ENCODE peak calls at places on chromosomes 5 and 9, in four cellular contexts. One of them, this sample, is unnamed.

GRCh38 chr5:33631139-33631538 is 190.4 kb downstream of the TARS1 start:
- DNase-seq in HL-60: no peak
- DNase-seq in AG09309: no peak
- DNase-seq in activated CD4-positive, alpha-beta T cell treated with anti-CD3 and anti-CD28 coated beads, Interleukin-2, amount 10 ng/mL, durations not matched to agents 7 days and 5 days: no peak
- DNase-seq in this sample: no peak

GRCh38 chr9:21491742-21492141 is 9.6 kb upstream of the IFNE start:
- DNase-seq in HL-60: no peak
- DNase-seq in AG09309: no peak
- DNase-seq in activated CD4-positive, alpha-beta T cell treated with anti-CD3 and anti-CD28 coated beads, Interleukin-2, amount 10 ng/mL, durations not matched to agents 7 days and 5 days: no peak
- DNase-seq in this sample: no peak

GRCh38 chr9:28668158-28668557 is 1094.9 kb upstream of the C9orf72 start:
- DNase-seq in HL-60: no peak
- DNase-seq in AG09309: no peak
- DNase-seq in activated CD4-positive, alpha-beta T cell treated with anti-CD3 and anti-CD28 coated beads, Interleukin-2, amount 10 ng/mL, durations not matched to agents 7 days and 5 days: no peak
- DNase-seq in this sample: no peak

GRCh38 chr9:131522257-131523085 is 8.6 kb downstream of the UCK1 start:
- DNase-seq in HL-60: no peak
- DNase-seq in AG09309: no peak
- DNase-seq in activated CD4-positive, alpha-beta T cell treated with anti-CD3 and anti-CD28 coated beads, Interleukin-2, amount 10 ng/mL, durations not matched to agents 7 days and 5 days: no peak
- DNase-seq in this sample: no peak

GRCh38 chr5:53601570-53601969 is 41.1 kb downstream of the NDUFS4 start:
- DNase-seq in HL-60: no peak
- DNase-seq in AG09309: no peak
- DNase-seq in activated CD4-positive, alpha-beta T cell treated with anti-CD3 and anti-CD28 coated beads, Interleukin-2, amount 10 ng/mL, durations not matched to agents 7 days and 5 days: no peak
- DNase-seq in this sample: peak; percentile 84

GRCh38 chr5:134874831-134875655 is 872 bp downstream of the TXNDC15 start:
- DNase-seq in HL-60: peak; percentile 3
- DNase-seq in AG09309: peak; percentile 79
- DNase-seq in activated CD4-positive, alpha-beta T cell treated with anti-CD3 and anti-CD28 coated beads, Interleukin-2, amount 10 ng/mL, durations not matched to agents 7 days and 5 days: peak; percentile 40
- DNase-seq in this sample: peak; percentile 83

GRCh38 chr5:58117491-58117890 is 342.4 kb downstream of the PLK2 start:
- DNase-seq in HL-60: no peak
- DNase-seq in AG09309: no peak
- DNase-seq in activated CD4-positive, alpha-beta T cell treated with anti-CD3 and anti-CD28 coated beads, Interleukin-2, amount 10 ng/mL, durations not matched to agents 7 days and 5 days: no peak
- DNase-seq in this sample: no peak

GRCh38 chr9:35658894-35659220 is 765 bp downstream of the CCDC107 start:
- DNase-seq in HL-60: no peak
- DNase-seq in AG09309: no peak
- DNase-seq in activated CD4-positive, alpha-beta T cell treated with anti-CD3 and anti-CD28 coated beads, Interleukin-2, amount 10 ng/mL, durations not matched to agents 7 days and 5 days: no peak
- DNase-seq in this sample: peak; percentile 81

GRCh38 chr9:96874947-96875459 is 20.7 kb upstream of the ZNF782 start:
- DNase-seq in HL-60: no peak
- DNase-seq in AG09309: no peak
- DNase-seq in activated CD4-positive, alpha-beta T cell treated with anti-CD3 and anti-CD28 coated beads, Interleukin-2, amount 10 ng/mL, durations not matched to agents 7 days and 5 days: peak; percentile 24
- DNase-seq in this sample: peak; percentile 71

GRCh38 chr9:35136866-35137265 is 21.2 kb upstream of the ATOSB start:
- DNase-seq in HL-60: no peak
- DNase-seq in AG09309: no peak
- DNase-seq in activated CD4-positive, alpha-beta T cell treated with anti-CD3 and anti-CD28 coated beads, Interleukin-2, amount 10 ng/mL, durations not matched to agents 7 days and 5 days: no peak
- DNase-seq in this sample: no peak

GRCh38 chr5:139243425-139243965 is 45.3 kb upstream of the SIL1 start:
- DNase-seq in HL-60: no peak
- DNase-seq in AG09309: no peak
- DNase-seq in activated CD4-positive, alpha-beta T cell treated with anti-CD3 and anti-CD28 coated beads, Interleukin-2, amount 10 ng/mL, durations not matched to agents 7 days and 5 days: no peak
- DNase-seq in this sample: no peak

GRCh38 chr5:180647465-180647864 is 1.9 kb downstream of the FLT4 start:
- DNase-seq in HL-60: no peak
- DNase-seq in AG09309: no peak
- DNase-seq in activated CD4-positive, alpha-beta T cell treated with anti-CD3 and anti-CD28 coated beads, Interleukin-2, amount 10 ng/mL, durations not matched to agents 7 days and 5 days: no peak
- DNase-seq in this sample: no peak

GRCh38 chr9:109158656-109159055 is 8.4 kb downstream of the FRRS1L start:
- DNase-seq in HL-60: no peak
- DNase-seq in AG09309: no peak
- DNase-seq in activated CD4-positive, alpha-beta T cell treated with anti-CD3 and anti-CD28 coated beads, Interleukin-2, amount 10 ng/mL, durations not matched to agents 7 days and 5 days: no peak
- DNase-seq in this sample: no peak

GRCh38 chr5:139105621-139106071 is 92.5 kb downstream of the SIL1 start:
- DNase-seq in HL-60: no peak
- DNase-seq in AG09309: no peak
- DNase-seq in activated CD4-positive, alpha-beta T cell treated with anti-CD3 and anti-CD28 coated beads, Interleukin-2, amount 10 ng/mL, durations not matched to agents 7 days and 5 days: no peak
- DNase-seq in this sample: no peak

GRCh38 chr5:1156033-1156753 is 44.3 kb upstream of the SLC12A7 start:
- DNase-seq in HL-60: no peak
- DNase-seq in AG09309: no peak
- DNase-seq in activated CD4-positive, alpha-beta T cell treated with anti-CD3 and anti-CD28 coated beads, Interleukin-2, amount 10 ng/mL, durations not matched to agents 7 days and 5 days: no peak
- DNase-seq in this sample: no peak

GRCh38 chr9:69066955-69067354 is 31.4 kb downstream of the FXN start:
- DNase-seq in HL-60: no peak
- DNase-seq in AG09309: no peak
- DNase-seq in activated CD4-positive, alpha-beta T cell treated with anti-CD3 and anti-CD28 coated beads, Interleukin-2, amount 10 ng/mL, durations not matched to agents 7 days and 5 days: no peak
- DNase-seq in this sample: no peak

GRCh38 chr9:126945682-126946081 is 31.1 kb downstream of the RALGPS1 start:
- DNase-seq in HL-60: peak; percentile 71
- DNase-seq in AG09309: no peak
- DNase-seq in activated CD4-positive, alpha-beta T cell treated with anti-CD3 and anti-CD28 coated beads, Interleukin-2, amount 10 ng/mL, durations not matched to agents 7 days and 5 days: no peak
- DNase-seq in this sample: no peak

GRCh38 chr5:12413585-12413984 is 509.3 kb upstream of the CTNND2 start:
- DNase-seq in HL-60: no peak
- DNase-seq in AG09309: no peak
- DNase-seq in activated CD4-positive, alpha-beta T cell treated with anti-CD3 and anti-CD28 coated beads, Interleukin-2, amount 10 ng/mL, durations not matched to agents 7 days and 5 days: no peak
- DNase-seq in this sample: no peak